ENCODE peak calls at places on chromosome 19, in seven cellular contexts. One of them, this sample, is unnamed.

GRCh38 chr19:33621811-33622504 is at the start of gene CHST8:
- DNase-seq in uterus: peak; percentile 17
- DNase-seq in astrocyte of the spinal cord: no peak
- DNase-seq in right lobe of liver: peak; percentile 56
- DNase-seq in bronchial epithelial cell: peak; percentile 3
- DNase-seq in fibroblast of lung: peak; percentile 44
- DNase-seq in dorsolateral prefrontal cortex: no peak
- DNase-seq in this sample: peak; percentile 16

GRCh38 chr19:5128251-5128931 is 159.5 kb downstream of the KDM4B start:
- DNase-seq in uterus: peak; percentile 67
- DNase-seq in astrocyte of the spinal cord: peak; percentile 74
- DNase-seq in right lobe of liver: peak; percentile 67
- DNase-seq in bronchial epithelial cell: no peak
- DNase-seq in fibroblast of lung: peak; percentile 83
- DNase-seq in dorsolateral prefrontal cortex: no peak
- DNase-seq in this sample: peak; percentile 87

GRCh38 chr19:29247912-29248311 is 35.0 kb upstream of the UQCRFS1 start:
- DNase-seq in uterus: no peak
- DNase-seq in astrocyte of the spinal cord: no peak
- DNase-seq in right lobe of liver: no peak
- DNase-seq in bronchial epithelial cell: no peak
- DNase-seq in fibroblast of lung: no peak
- DNase-seq in dorsolateral prefrontal cortex: no peak
- DNase-seq in this sample: no peak

GRCh38 chr19:38425810-38426466 is at the start of gene RASGRP4:
- DNase-seq in uterus: no peak
- DNase-seq in astrocyte of the spinal cord: no peak
- DNase-seq in right lobe of liver: peak; percentile 49
- DNase-seq in bronchial epithelial cell: no peak
- DNase-seq in fibroblast of lung: no peak
- DNase-seq in dorsolateral prefrontal cortex: no peak
- DNase-seq in this sample: no peak

GRCh38 chr19:17556995-17557394 is 1.5 kb downstream of the COLGALT1 start:
- DNase-seq in uterus: no peak
- DNase-seq in astrocyte of the spinal cord: no peak
- DNase-seq in right lobe of liver: no peak
- DNase-seq in bronchial epithelial cell: no peak
- DNase-seq in fibroblast of lung: no peak
- DNase-seq in dorsolateral prefrontal cortex: no peak
- DNase-seq in this sample: no peak

GRCh38 chr19:4172861-4173473 is 9.4 kb downstream of the SIRT6 start:
- DNase-seq in uterus: peak; percentile 54
- DNase-seq in astrocyte of the spinal cord: peak; percentile 24
- DNase-seq in right lobe of liver: peak; percentile 83
- DNase-seq in bronchial epithelial cell: no peak
- DNase-seq in fibroblast of lung: peak; percentile 30
- DNase-seq in dorsolateral prefrontal cortex: no peak
- DNase-seq in this sample: peak; percentile 32

GRCh38 chr19:50702158-50702869 is 17.3 kb downstream of the SHANK1 start:
- DNase-seq in uterus: no peak
- DNase-seq in astrocyte of the spinal cord: no peak
- DNase-seq in right lobe of liver: no peak
- DNase-seq in bronchial epithelial cell: no peak
- DNase-seq in fibroblast of lung: no peak
- DNase-seq in dorsolateral prefrontal cortex: no peak
- DNase-seq in this sample: no peak

GRCh38 chr19:13597625-13598024 is 91.3 kb upstream of the CACNA1A start:
- DNase-seq in uterus: peak; percentile 29
- DNase-seq in astrocyte of the spinal cord: peak; percentile 61
- DNase-seq in right lobe of liver: peak; percentile 27
- DNase-seq in bronchial epithelial cell: peak; percentile 53
- DNase-seq in fibroblast of lung: peak; percentile 60
- DNase-seq in dorsolateral prefrontal cortex: no peak
- DNase-seq in this sample: peak; percentile 83

GRCh38 chr19:335072-335471 is 9.5 kb downstream of the MIER2 start:
- DNase-seq in uterus: no peak
- DNase-seq in astrocyte of the spinal cord: no peak
- DNase-seq in right lobe of liver: no peak
- DNase-seq in bronchial epithelial cell: no peak
- DNase-seq in fibroblast of lung: no peak
- DNase-seq in dorsolateral prefrontal cortex: no peak
- DNase-seq in this sample: no peak

GRCh38 chr19:34926685-34927375 is at the start of gene ZNF30:
- DNase-seq in uterus: peak; percentile 89
- DNase-seq in astrocyte of the spinal cord: peak; percentile 94
- DNase-seq in right lobe of liver: peak; percentile 92
- DNase-seq in bronchial epithelial cell: peak; percentile 73
- DNase-seq in fibroblast of lung: peak; percentile 90
- DNase-seq in dorsolateral prefrontal cortex: peak; percentile 87
- DNase-seq in this sample: peak; percentile 94

GRCh38 chr19:50969413-50969760 is at the start of gene KLK6:
- DNase-seq in uterus: no peak
- DNase-seq in astrocyte of the spinal cord: no peak
- DNase-seq in right lobe of liver: no peak
- DNase-seq in bronchial epithelial cell: peak; percentile 51
- DNase-seq in fibroblast of lung: no peak
- DNase-seq in dorsolateral prefrontal cortex: peak; percentile 90
- DNase-seq in this sample: no peak

GRCh38 chr19:54190503-54190941 is 586 bp upstream of the TSEN34 start:
- DNase-seq in uterus: peak; percentile 100
- DNase-seq in astrocyte of the spinal cord: peak; percentile 100
- DNase-seq in right lobe of liver: peak; percentile 100
- DNase-seq in bronchial epithelial cell: peak; percentile 97
- DNase-seq in fibroblast of lung: peak; percentile 98
- DNase-seq in dorsolateral prefrontal cortex: peak; percentile 99
- DNase-seq in this sample: peak; percentile 100

GRCh38 chr19:13505761-13506549 is at the start of gene CACNA1A:
- DNase-seq in uterus: no peak
- DNase-seq in astrocyte of the spinal cord: no peak
- DNase-seq in right lobe of liver: peak; percentile 18
- DNase-seq in bronchial epithelial cell: no peak
- DNase-seq in fibroblast of lung: peak; percentile 14
- DNase-seq in dorsolateral prefrontal cortex: no peak
- DNase-seq in this sample: no peak

GRCh38 chr19:23404676-23405075 is 9.4 kb upstream of the ZNF91 start:
- DNase-seq in uterus: no peak
- DNase-seq in astrocyte of the spinal cord: no peak
- DNase-seq in right lobe of liver: no peak
- DNase-seq in bronchial epithelial cell: peak; percentile 27
- DNase-seq in fibroblast of lung: no peak
- DNase-seq in dorsolateral prefrontal cortex: no peak
- DNase-seq in this sample: no peak

GRCh38 chr19:38284422-38284821 is 19.6 kb upstream of the C19orf33 start:
- DNase-seq in uterus: no peak
- DNase-seq in astrocyte of the spinal cord: no peak
- DNase-seq in right lobe of liver: no peak
- DNase-seq in bronchial epithelial cell: no peak
- DNase-seq in fibroblast of lung: no peak
- DNase-seq in dorsolateral prefrontal cortex: no peak
- DNase-seq in this sample: no peak

DNA sequence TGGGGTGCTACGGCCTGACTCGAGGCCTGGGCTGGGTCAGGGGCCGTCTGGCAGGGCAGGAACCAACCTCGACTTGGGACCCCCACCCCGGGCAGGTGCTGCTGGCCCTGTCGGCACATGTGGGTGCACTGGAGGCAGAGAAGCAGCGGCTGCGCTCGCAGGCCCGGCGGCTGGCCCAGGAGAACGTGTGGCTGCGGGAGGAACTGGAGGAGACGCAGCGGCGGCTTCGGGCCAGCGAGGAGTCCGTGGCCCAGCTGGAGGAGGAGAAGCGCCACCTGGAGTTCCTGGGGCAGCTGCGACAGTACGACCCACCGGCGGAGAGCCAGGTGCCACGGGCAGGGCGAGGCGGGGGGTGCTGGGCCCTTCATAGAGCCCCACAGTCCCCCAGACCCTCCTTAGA is 5.9 kb downstream of the KLC3 start:
- DNase-seq in uterus: no peak
- DNase-seq in astrocyte of the spinal cord: no peak
- DNase-seq in right lobe of liver: no peak
- DNase-seq in bronchial epithelial cell: no peak
- DNase-seq in fibroblast of lung: no peak
- DNase-seq in dorsolateral prefrontal cortex: no peak
- DNase-seq in this sample: no peak
- TF ChIP-seq CTCF in uterus: no peak
- TF ChIP-seq CTCF in astrocyte of the spinal cord: no peak
- TF ChIP-seq CTCF in right lobe of liver: no peak
- TF ChIP-seq CTCF in bronchial epithelial cell: no peak
- TF ChIP-seq CTCF in fibroblast of lung: no peak
- TF ChIP-seq CTCF in dorsolateral prefrontal cortex: no peak
- TF ChIP-seq CTCF in this sample: no peak

DNA sequence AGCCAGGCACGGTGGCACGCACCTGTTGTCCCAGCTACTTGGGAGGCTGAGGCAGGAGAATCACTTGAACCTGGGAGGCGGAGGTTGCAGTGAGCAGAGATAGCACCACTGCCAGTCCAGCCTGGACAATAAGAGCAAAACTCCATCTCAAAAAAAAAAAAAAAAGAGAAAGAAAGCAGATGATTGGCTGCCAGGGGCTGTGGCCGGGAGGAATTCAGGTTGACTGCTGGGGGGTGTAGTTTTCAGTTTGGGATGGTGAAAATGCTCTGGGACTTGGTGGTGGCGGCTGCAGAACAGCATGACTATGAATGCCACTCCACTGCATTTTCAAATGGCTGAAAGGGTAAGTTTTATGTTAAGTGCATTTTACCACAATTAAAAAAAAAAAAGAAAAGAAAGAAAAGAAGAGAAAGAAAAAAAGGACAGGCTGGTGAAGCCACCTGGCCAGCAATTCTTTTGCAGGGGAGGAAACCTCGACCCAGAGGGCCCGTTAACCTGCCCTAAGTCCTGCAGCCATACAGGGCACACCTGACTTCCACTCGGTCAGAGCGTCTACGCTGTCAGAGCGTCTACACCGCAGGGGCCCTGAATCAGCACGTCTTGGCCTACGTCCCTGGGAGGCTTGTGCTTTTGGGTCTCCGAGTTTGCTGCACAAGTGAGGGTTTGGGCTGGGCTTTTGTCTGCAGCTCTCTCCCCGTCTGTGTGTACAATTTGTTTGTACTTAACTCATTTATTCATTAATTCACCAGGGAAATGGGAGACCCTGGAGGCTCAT is 3.6 kb downstream of the ISOC2 start:
- DNase-seq in uterus: no peak
- DNase-seq in astrocyte of the spinal cord: no peak
- DNase-seq in right lobe of liver: no peak
- DNase-seq in bronchial epithelial cell: no peak
- DNase-seq in fibroblast of lung: no peak
- DNase-seq in dorsolateral prefrontal cortex: no peak
- DNase-seq in this sample: no peak
- H3K4me3 ChIP-seq in uterus: no peak overlapping the region
- H3K4me3 ChIP-seq in astrocyte of the spinal cord: no peak overlapping the region
- H3K4me3 ChIP-seq in right lobe of liver: no peak overlapping the region
- H3K4me3 ChIP-seq in bronchial epithelial cell: no peak overlapping the region
- H3K4me3 ChIP-seq in fibroblast of lung: no peak overlapping the region
- H3K4me3 ChIP-seq in dorsolateral prefrontal cortex: no peak overlapping the region
- H3K4me3 ChIP-seq in this sample: no peak overlapping the region

GRCh38 chr19:39858541-39858940 is 12.4 kb upstream of the FBL start:
- DNase-seq in uterus: no peak
- DNase-seq in astrocyte of the spinal cord: no peak
- DNase-seq in right lobe of liver: no peak
- DNase-seq in bronchial epithelial cell: peak; percentile 61
- DNase-seq in fibroblast of lung: peak; percentile 14
- DNase-seq in dorsolateral prefrontal cortex: no peak
- DNase-seq in this sample: no peak
- TF ChIP-seq CTCF in uterus: no peak
- TF ChIP-seq CTCF in astrocyte of the spinal cord: no peak
- TF ChIP-seq CTCF in right lobe of liver: no peak
- TF ChIP-seq CTCF in bronchial epithelial cell: no peak
- TF ChIP-seq CTCF in fibroblast of lung: no peak
- TF ChIP-seq CTCF in dorsolateral prefrontal cortex: no peak
- TF ChIP-seq CTCF in this sample: no peak

GRCh38 chr19:32336259-32337111 is 8.9 kb upstream of the ZNF507 start:
- DNase-seq in uterus: peak; percentile 49
- DNase-seq in astrocyte of the spinal cord: peak; percentile 33
- DNase-seq in right lobe of liver: no peak
- DNase-seq in bronchial epithelial cell: peak; percentile 27
- DNase-seq in fibroblast of lung: no peak
- DNase-seq in dorsolateral prefrontal cortex: no peak
- DNase-seq in this sample: peak; percentile 83
- H3K4me3 ChIP-seq in uterus: no peak overlapping the region
- H3K4me3 ChIP-seq in astrocyte of the spinal cord: no peak overlapping the region
- H3K4me3 ChIP-seq in right lobe of liver: no peak overlapping the region
- H3K4me3 ChIP-seq in bronchial epithelial cell: no peak overlapping the region
- H3K4me3 ChIP-seq in fibroblast of lung: peak overlapping the region; percentile 20
- H3K4me3 ChIP-seq in dorsolateral prefrontal cortex: peak overlapping the region; percentile 27
- H3K4me3 ChIP-seq in this sample: peak overlapping the region; percentile 53